ENCODE peak calls at places on chromosomes 7 and 10, in nine cellular contexts. B is psoas muscle, I is colonic mucosa, X is OCI-LY7, W is heart right ventricle, F is spleen, Y is stomach, D is brain microvascular endothelial cell, V is ovary. O is an unnamed sample.

GRCh38 chr7:69232445-69233376 is 365.6 kb upstream of the AUTS2 start:
- DNase-seq in V (no peak), I (no peak), B (no peak), W (no peak), D (no peak), X (no peak), Y (no peak), F (no peak), O (no peak)

GRCh38 chr10:19111501-19112267 is 63.1 kb downstream of the MALRD1 start:
- DNase-seq in X (no peak), F (no peak), I (no peak), W (no peak), B (no peak), Y (no peak), D (no peak), V (no peak), O (no peak)

GRCh38 chr7:99000196-99000903 is 122.0 kb downstream of the TRRAP start:
- DNase-seq in B (no peak), W (no peak), D (no peak), V (no peak), Y (no peak), F (no peak), X (no peak), I (no peak), O (no peak)

GRCh38 chr10:98269435-98269912 is 1.5 kb upstream of the LOXL4 start:
- DNase-seq in X (no peak), B (peak; percentile 95), V (peak; percentile 83), F (no peak), I (peak; percentile 59), Y (no peak), D (peak; percentile 70), W (peak; percentile 84), O (no peak)

GRCh38 chr10:91662993-91663392 is 30.1 kb upstream of the PPP1R3C start:
- DNase-seq in X (no peak), Y (no peak), W (no peak), B (no peak), I (no peak), F (no peak), D (no peak), V (no peak), O (no peak)

GRCh38 chr7:111126987-111127386 is 36.1 kb downstream of the LRRN3 start:
- DNase-seq in I (no peak), F (no peak), B (no peak), X (no peak), V (no peak), D (peak; percentile 57), Y (no peak), W (no peak), O (no peak)

GRCh38 chr10:63064706-63065105 is 68.4 kb upstream of the NRBF2 start:
- DNase-seq in W (no peak), Y (no peak), I (no peak), F (no peak), D (no peak), B (no peak), X (no peak), V (no peak), O (no peak)

GRCh38 chr7:96655956-96656355 is 53.7 kb downstream of the SEM1 start:
- DNase-seq in V (no peak), F (no peak), W (no peak), B (no peak), I (no peak), Y (no peak), X (no peak), D (no peak), O (no peak)

DNA sequence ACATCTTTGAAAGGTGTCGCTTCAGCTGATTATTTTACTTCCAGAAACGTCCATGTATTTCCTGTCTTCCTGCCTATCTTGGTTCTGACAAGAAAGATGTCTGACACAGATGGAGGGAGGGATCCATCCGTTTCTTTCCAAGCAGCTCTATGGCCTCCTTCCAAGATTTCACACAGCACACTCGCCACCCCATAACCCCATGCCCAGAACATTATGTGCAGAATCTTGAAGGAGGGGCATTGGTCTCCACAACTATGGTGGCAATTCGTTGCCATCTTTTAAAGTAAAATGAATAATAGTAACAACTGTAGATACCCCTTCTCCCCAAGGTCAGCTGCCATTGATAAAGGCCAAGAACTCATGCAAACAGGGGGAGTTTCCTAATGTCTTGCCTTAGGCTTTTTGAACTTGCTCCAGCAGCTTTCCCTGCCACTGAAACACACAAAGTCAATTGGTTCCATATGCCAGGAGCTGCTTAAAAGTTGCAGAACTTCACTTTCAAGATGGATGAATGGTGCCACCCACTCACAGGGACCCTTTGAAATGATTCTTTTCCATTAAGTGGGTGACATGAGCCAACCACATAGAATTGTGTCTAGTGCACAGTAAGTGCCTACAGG is 60.0 kb downstream of the VSTM4 start:
- DNase-seq in I (no peak), F (no peak), D (no peak), B (no peak), W (no peak), X (no peak), V (no peak), Y (no peak), O (no peak)
- H3K27ac ChIP-seq in I (no peak overlapping the region), F (no peak overlapping the region), D (no peak overlapping the region), B (no peak overlapping the region), W (no peak overlapping the region), X (no peak overlapping the region), V (no peak overlapping the region), Y (no peak overlapping the region), O (no peak overlapping the region)

DNA sequence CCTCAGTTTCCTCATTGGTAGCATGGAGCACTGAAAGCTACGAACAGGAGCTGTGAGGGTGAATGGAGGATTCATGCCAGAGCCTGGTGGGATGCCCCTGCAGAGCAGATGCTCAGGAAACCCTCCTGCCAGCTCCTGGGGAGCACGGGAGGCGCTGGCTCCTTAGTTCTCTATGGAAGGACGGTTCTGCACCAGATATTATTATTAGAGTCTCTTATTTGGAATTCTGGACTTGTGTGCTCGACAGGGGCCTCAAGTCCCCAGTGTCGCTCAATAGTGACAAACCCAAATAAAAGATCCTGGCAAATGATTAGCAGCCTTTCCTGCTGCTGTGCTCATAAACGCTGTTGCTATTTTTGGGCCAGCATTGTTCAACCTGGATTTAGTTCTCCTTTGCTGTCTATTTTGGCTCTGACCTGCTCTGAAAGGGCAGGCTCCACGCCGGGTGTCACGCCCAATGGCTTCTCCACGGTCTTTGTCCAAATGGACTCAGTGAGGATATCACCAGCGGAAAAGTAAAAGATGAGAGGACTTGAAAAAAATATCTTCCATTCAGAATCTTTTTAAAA is 23.0 kb upstream of the KLF6 start:
- DNase-seq in X (no peak), F (no peak), W (peak; percentile 49), B (peak; percentile 81), Y (no peak), I (no peak), D (no peak), V (no peak), O (no peak)
- H3K4me3 ChIP-seq in X (no peak overlapping the region), F (no peak overlapping the region), W (no peak overlapping the region), B (peak overlapping the region; percentile 55), Y (no peak overlapping the region), I (no peak overlapping the region), D (no peak overlapping the region), V (no peak overlapping the region), O (peak overlapping the region; percentile 70)

GRCh38 chr10:86308056-86308455 is 58.5 kb downstream of the GRID1 start:
- DNase-seq in F (peak; percentile 40), B (no peak), I (no peak), X (no peak), Y (no peak), W (no peak), V (no peak), D (no peak), O (no peak)

GRCh38 chr10:86305521-86305920 is 61.1 kb downstream of the GRID1 start:
- DNase-seq in Y (no peak), D (no peak), F (peak; percentile 8), W (no peak), X (no peak), B (no peak), I (no peak), V (no peak), O (no peak)

GRCh38 chr10:86303626-86304025 is 63.0 kb downstream of the GRID1 start:
- DNase-seq in D (no peak), W (no peak), Y (peak; percentile 10), F (peak; percentile 50), B (no peak), V (no peak), I (no peak), X (no peak), O (no peak)

GRCh38 chr10:86304436-86304835 is 62.2 kb downstream of the GRID1 start:
- DNase-seq in D (no peak), W (no peak), B (no peak), X (no peak), I (no peak), F (peak; percentile 39), V (no peak), Y (no peak), O (no peak)

DNA sequence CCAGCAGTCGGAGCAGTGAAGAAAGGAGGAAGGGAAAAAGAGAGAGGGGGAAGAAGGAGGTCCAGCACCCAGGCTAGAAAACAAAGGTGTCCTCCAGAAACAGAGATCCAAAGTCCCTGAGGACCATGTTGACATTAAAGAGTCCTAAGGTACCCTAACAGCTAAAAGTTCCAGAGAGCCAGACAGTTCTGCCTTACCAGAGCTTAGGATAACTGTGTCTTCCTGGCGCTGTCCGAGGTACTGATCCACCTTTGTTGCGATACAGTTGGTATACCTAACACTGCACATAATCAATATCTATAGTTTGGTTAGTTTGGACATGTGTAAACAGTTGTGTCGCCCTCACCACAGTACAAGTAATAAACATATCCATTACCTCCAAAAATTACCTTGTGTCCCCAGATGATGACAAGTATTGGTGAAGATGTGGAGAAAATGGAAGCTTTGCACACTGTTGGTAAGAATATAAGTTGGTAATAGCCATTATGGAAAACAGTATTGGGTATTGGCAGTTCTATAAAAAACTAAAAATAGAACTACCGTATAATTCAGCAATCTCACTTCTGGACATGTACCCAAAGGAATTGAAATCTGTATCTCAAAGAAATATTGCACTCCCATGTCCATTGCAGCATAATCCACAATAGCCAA is 59.8 kb downstream of the GRID1 start:
- DNase-seq in F (peak; percentile 6), I (no peak), X (peak; percentile 27), Y (no peak), B (no peak), W (no peak), D (peak; percentile 31), V (no peak), O (peak; percentile 14)
- H3K36me3 ChIP-seq in F (no peaks in the 10 kb centered on the region), I (no peaks in the 10 kb centered on the region), X (no peaks in the 10 kb centered on the region), Y (no peaks in the 10 kb centered on the region), B (no peaks in the 10 kb centered on the region), W (no peaks in the 10 kb centered on the region), D (no peaks in the 10 kb centered on the region), V (no peaks in the 10 kb centered on the region), O (no peaks in the 10 kb centered on the region)

GRCh38 chr10:132298038-132298935 is 9.5 kb downstream of the STK32C start:
- DNase-seq in D (no peak), W (no peak), I (no peak), X (no peak), Y (no peak), B (no peak), F (peak; percentile 64), V (peak; percentile 27), O (no peak)
- H3K27ac ChIP-seq in D (no peak overlapping the region), W (no peak overlapping the region), I (no peak overlapping the region), X (no peak overlapping the region), Y (no peak overlapping the region), B (no peak overlapping the region), F (no peak overlapping the region), V (no peak overlapping the region), O (no peak overlapping the region)

GRCh38 chr10:3532644-3533043 is 252.4 kb downstream of the KLF6 start:
- DNase-seq in W (no peak), B (no peak), I (no peak), F (no peak), D (no peak), Y (peak; percentile 21), V (no peak), X (no peak), O (no peak)
- H3K4me3 ChIP-seq in W (no peak overlapping the region), B (no peak overlapping the region), I (no peak overlapping the region), F (no peak overlapping the region), D (no peak overlapping the region), Y (no peak overlapping the region), V (no peak overlapping the region), X (no peak overlapping the region), O (no peak overlapping the region)